ENCODE peak calls at places on chromosomes 16 and 17, in nine cellular contexts. H is H54; T is pancreas; U is iPS DF 19.7; D is smooth muscle cell of the brain vasculature; O is NCI-H187; F is naive thymus-derived CD8-positive, alpha-beta T cell; I is adrenal gland; J is activated naive CD4-positive, alpha-beta T cell treated with anti-CD3 and anti-CD28 coated beads for 36 hours. Y is an unnamed sample.

GRCh38 chr17:43532581-43532980 is 13.6 kb downstream of the ETV4 start:
- DNase-seq in U (no peak), O (no peak), F (no peak), T (no peak), D (no peak), I (no peak), J (no peak), H (no peak), Y (no peak)

GRCh38 chr16:81469710-81470481 is 25.3 kb downstream of the CMIP start:
- DNase-seq in F (peak; percentile 42), H (no peak), J (peak; percentile 51), O (no peak), T (no peak), I (no peak), U (no peak), D (no peak), Y (no peak)

GRCh38 chr16:66127459-66128362 is 238.8 kb upstream of the CDH5 start:
- DNase-seq in J (no peak), F (no peak), D (no peak), O (no peak), I (peak; percentile 69), U (no peak), T (no peak), H (no peak), Y (no peak)

GRCh38 chr17:42456223-42457106 is 2.2 kb upstream of the ATP6V0A1 start:
- DNase-seq in I (no peak), O (no peak), J (no peak), H (no peak), F (peak; percentile 14), T (no peak), D (no peak), U (no peak), Y (no peak)

GRCh38 chr17:63191610-63192009 is 225.6 kb downstream of the TANC2 start:
- DNase-seq in D (no peak), U (no peak), H (no peak), F (no peak), O (no peak), I (no peak), T (no peak), J (no peak), Y (no peak)

GRCh38 chr16:85479972-85480726 is 133.0 kb upstream of the GSE1 start:
- DNase-seq in I (no peak), H (no peak), T (no peak), D (no peak), O (no peak), U (no peak), J (peak; percentile 12), F (peak; percentile 13), Y (peak; percentile 63)

GRCh38 chr17:47802341-47803022 is 19.1 kb downstream of the OSBPL7 start:
- DNase-seq in T (peak; percentile 52), D (peak; percentile 17), F (peak; percentile 32), O (no peak), J (peak; percentile 73), U (no peak), H (peak; percentile 82), I (peak; percentile 73), Y (peak; percentile 70)

GRCh38 chr17:59846391-59847165 is 46.2 kb downstream of the TUBD1 start:
- DNase-seq in O (no peak), U (no peak), F (no peak), T (no peak), D (no peak), I (peak; percentile 57), J (peak; percentile 53), H (no peak), Y (no peak)

GRCh38 chr16:28311913-28312312 is 19.6 kb downstream of the SBK1 start:
- DNase-seq in J (no peak), F (peak; percentile 34), I (no peak), U (no peak), T (no peak), D (no peak), H (no peak), O (no peak), Y (no peak)

GRCh38 chr16:71424626-71425025 is 17.2 kb downstream of the TLE7 start:
- DNase-seq in H (no peak), U (no peak), J (no peak), F (no peak), I (no peak), O (no peak), T (no peak), D (no peak), Y (no peak)

GRCh38 chr17:29046440-29046839 is 3.5 kb downstream of the PIPOX start:
- DNase-seq in U (no peak), H (no peak), I (no peak), J (no peak), F (no peak), T (no peak), O (no peak), D (no peak), Y (no peak)